ENCODE peak calls at places on chromosomes 11 and 22, in six cellular contexts. D is IMR-90, H is A549, U is HCT116, F is HepG2, X is H1. C is an unnamed sample.
A peak's percentile ranks its signal among the peaks of the same experiment; 100 is the strongest.

GRCh38 chr11:23961503-23962338 is 535.1 kb upstream of the LUZP2 start:
- DNase-seq in D (no peak), H (no peak), U (no peak), F (no peak), X (no peak), C (no peak)

GRCh38 chr22:38056969-38057841 is at the start of gene PICK1:
- DNase-seq in D (peak; percentile 91), H (peak; percentile 88), U (peak; percentile 91), F (peak; percentile 93), X (peak; percentile 63), C (peak; percentile 89)

GRCh38 chr11:110098645-110099044 is 5.5 kb downstream of the ZC3H12C start:
- DNase-seq in D (peak; percentile 13), H (no peak), U (no peak), F (no peak), X (no peak), C (no peak)

GRCh38 chr11:43282607-43283440 is 29.0 kb upstream of the API5 start:
- DNase-seq in D (peak; percentile 16), H (peak; percentile 25), U (peak; percentile 22), F (peak; percentile 9), X (no peak), C (peak; percentile 56)

GRCh38 chr11:35466058-35466457 is 46.7 kb upstream of the SLC1A2 start:
- DNase-seq in D (no peak), H (no peak), U (no peak), F (no peak), X (no peak), C (no peak)

GRCh38 chr11:15663778-15664218 is 549.1 kb downstream of the INSC start:
- DNase-seq in D (no peak), H (no peak), U (no peak), F (no peak), X (no peak), C (no peak)

GRCh38 chr11:81669944-81670526 is 1063.6 kb downstream of the FAM181B start:
- DNase-seq in D (no peak), H (no peak), U (no peak), F (no peak), X (no peak), C (no peak)

GRCh38 chr11:71451596-71452353 is 1.2 kb upstream of the NADSYN1 start:
- DNase-seq in D (no peak), H (no peak), U (no peak), F (peak; percentile 14), X (peak; percentile 38), C (no peak)

GRCh38 chr11:116108161-116108560 is 603.9 kb upstream of the CADM1 start:
- DNase-seq in D (no peak), H (no peak), U (no peak), F (no peak), X (no peak), C (no peak)

GRCh38 chr11:59706518-59707285 is 6.9 kb downstream of the OR10V1 start:
- DNase-seq in D (peak; percentile 88), H (peak; percentile 35), U (peak; percentile 50), F (no peak), X (no peak), C (no peak)

GRCh38 chr11:68965901-68966868 is 14.6 kb downstream of the MRGPRD start:
- DNase-seq in D (no peak), H (no peak), U (no peak), F (no peak), X (no peak), C (no peak)

GRCh38 chr11:14904745-14905103 is 12.7 kb upstream of the CYP2R1 start:
- DNase-seq in D (peak; percentile 25), H (peak; percentile 58), U (no peak), F (no peak), X (no peak), C (no peak)

GRCh38 chr11:116553482-116553881 is 219.3 kb downstream of the BUD13 start:
- DNase-seq in D (no peak), H (no peak), U (no peak), F (no peak), X (no peak), C (no peak)

GRCh38 chr11:19672591-19673206 is 39.9 kb upstream of the NAV2 start:
- DNase-seq in D (no peak), H (no peak), U (no peak), F (no peak), X (no peak), C (no peak)

GRCh38 chr11:134668076-134668475 is 256.0 kb upstream of the B3GAT1 start:
- DNase-seq in D (no peak), H (no peak), U (no peak), F (no peak), X (no peak), C (no peak)

GRCh38 chr11:32137263-32137662 is 46.4 kb downstream of the RCN1 start:
- DNase-seq in D (peak; percentile 99), H (peak; percentile 41), U (peak; percentile 34), F (no peak), X (no peak), C (no peak)

GRCh38 chr11:113238721-113239120 is 75.7 kb upstream of the TTC12 start:
- DNase-seq in D (no peak), H (no peak), U (no peak), F (no peak), X (no peak), C (no peak)

GRCh38 chr11:62108017-62108750 is 15.6 kb upstream of the INCENP start:
- DNase-seq in D (peak; percentile 74), H (peak; percentile 49), U (peak; percentile 59), F (peak; percentile 65), X (peak; percentile 19), C (peak; percentile 69)

GRCh38 chr11:16772141-16772512 is 33.7 kb downstream of the C11orf58 start:
- DNase-seq in D (no peak), H (no peak), U (no peak), F (no peak), X (no peak), C (peak; percentile 1)

GRCh38 chr11:12864316-12865156 is 144.6 kb upstream of the RASSF10 start:
- DNase-seq in D (peak; percentile 96), H (no peak), U (no peak), F (no peak), X (peak; percentile 75), C (peak; percentile 47)

GRCh38 chr22:22103078-22103593 is 120.5 kb upstream of the TOP3B start:
- DNase-seq in D (no peak), H (peak; percentile 11), U (peak; percentile 21), F (no peak), X (no peak), C (peak; percentile 44)

GRCh38 chr11:35486446-35486845 is 39.0 kb downstream of the PAMR1 start:
- DNase-seq in D (no peak), H (peak; percentile 18), U (peak; percentile 13), F (no peak), X (no peak), C (no peak)

GRCh38 chr22:27637604-27638003 is 164.0 kb downstream of the MN1 start:
- DNase-seq in D (peak; percentile 28), H (no peak), U (no peak), F (no peak), X (no peak), C (no peak)

GRCh38 chr11:128297805-128298204 is 289.6 kb downstream of the ETS1 start:
- DNase-seq in D (no peak), H (no peak), U (no peak), F (no peak), X (no peak), C (no peak)

GRCh38 chr22:49768961-49769690 is 58.5 kb downstream of the BRD1 start:
- DNase-seq in D (peak; percentile 61), H (no peak), U (no peak), F (no peak), X (no peak), C (peak; percentile 40)

GRCh38 chr11:127017482-127017881 is 16.9 kb upstream of the KIRREL3 start:
- DNase-seq in D (peak; percentile 93), H (peak; percentile 64), U (no peak), F (no peak), X (no peak), C (no peak)

GRCh38 chr11:134742228-134742612 is 330.2 kb upstream of the B3GAT1 start:
- DNase-seq in D (peak; percentile 63), H (no peak), U (no peak), F (peak; percentile 29), X (no peak), C (no peak)

GRCh38 chr11:48880021-48880441 is 103.7 kb downstream of the TRIM51G start:
- DNase-seq in D (no peak), H (no peak), U (no peak), F (no peak), X (no peak), C (no peak)

GRCh38 chr11:129530154-129530895 is 154.7 kb downstream of the BARX2 start:
- DNase-seq in D (no peak), H (no peak), U (no peak), F (peak; percentile 86), X (no peak), C (no peak)
- TF ChIP-seq RAD21 in D (no peak), H (no peak), U (no peak), F (no peak), X (no peak), C (no peak)

GRCh38 chr22:44647141-44647540 is 54.9 kb upstream of the PRR5 start:
- DNase-seq in D (no peak), H (no peak), U (no peak), F (no peak), X (no peak), C (no peak)
- H3K4me2 ChIP-seq in D (no peak overlapping the region), H (no peak overlapping the region), U (no peak overlapping the region), F (no peak overlapping the region), X (no peak overlapping the region), C (no peak overlapping the region)

GRCh38 chr11:28581286-28582242 is 473.4 kb downstream of the METTL15 start:
- DNase-seq in D (peak; percentile 78), H (no peak), U (no peak), F (no peak), X (no peak), C (no peak)
- TF ChIP-seq RAD21 in D (no peak), H (no peak), U (no peak), F (no peak), X (no peak), C (no peak)

GRCh38 chr11:34154059-34154875 is 48.8 kb downstream of the NAT10 start:
- DNase-seq in D (no peak), H (no peak), U (no peak), F (no peak), X (no peak), C (no peak)

GRCh38 chr11:34157163-34157562 is 51.7 kb downstream of the NAT10 start:
- DNase-seq in D (no peak), H (no peak), U (no peak), F (no peak), X (no peak), C (peak; percentile 56)

GRCh38 chr11:34151916-34152845 is 46.8 kb downstream of the NAT10 start:
- DNase-seq in D (no peak), H (no peak), U (no peak), F (no peak), X (no peak), C (no peak)

GRCh38 chr11:34155759-34156062 is 50.3 kb downstream of the NAT10 start:
- DNase-seq in D (no peak), H (no peak), U (no peak), F (no peak), X (no peak), C (no peak)

DNA sequence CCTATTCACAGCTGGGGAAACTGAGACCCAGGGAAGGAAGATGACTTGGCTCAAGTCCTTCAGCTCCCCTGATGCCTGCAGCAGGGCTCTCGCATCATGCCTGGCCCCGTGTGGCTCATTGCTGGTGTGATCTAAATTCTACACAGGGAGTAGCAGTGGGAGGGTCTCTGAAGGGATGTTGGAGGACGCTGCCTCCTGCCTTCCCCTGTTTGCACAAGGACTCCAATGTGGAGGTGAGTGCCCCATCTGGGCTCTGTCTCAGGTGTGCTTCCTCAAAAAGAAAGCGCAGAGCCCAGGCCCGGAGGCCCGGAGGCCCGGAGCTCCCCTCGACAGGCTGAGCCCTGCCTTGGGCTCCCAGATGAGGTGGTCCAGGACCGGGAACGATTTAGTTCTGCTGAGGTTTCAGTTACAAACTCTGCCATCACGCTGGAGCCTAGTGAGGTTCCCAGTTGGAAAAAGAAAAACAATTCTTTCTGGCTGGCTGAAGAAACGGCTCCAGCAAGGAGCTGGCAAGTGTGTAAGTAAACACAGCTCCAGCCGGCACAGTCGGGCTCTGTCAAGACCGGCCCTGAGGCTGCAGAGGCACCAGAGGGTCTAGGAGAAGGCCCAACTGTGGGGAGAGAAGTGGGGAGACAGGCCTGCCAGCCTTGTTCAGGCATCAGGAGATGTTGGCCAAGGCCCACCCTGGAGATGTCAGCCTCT is 49.8 kb downstream of the NAT10 start:
- DNase-seq in D (no peak), H (no peak), U (no peak), F (no peak), X (no peak), C (no peak)
- H3K4me2 ChIP-seq in D (no peak overlapping the region), H (no peak overlapping the region), U (no peak overlapping the region), F (no peak overlapping the region), X (no peak overlapping the region), C (no peak overlapping the region)